ENCODE peak calls at places on chromosome 22, in seven cellular contexts. E is cardiac muscle cell; I is neuronal stem cell; D is keratinocyte; S is stomach; M is CD8-positive, alpha-beta T cell; W is thoracic aorta. X is an unnamed sample.

GRCh38 chr22:27224485-27225364 is 567.3 kb downstream of the MIAT start:
- DNase-seq in S (no peak), D (no peak), M (no peak), E (no peak), I (no peak), W (no peak), X (peak; percentile 39)

GRCh38 chr22:38982008-38982927 is at the start of gene APOBEC3B:
- DNase-seq in D (peak; percentile 32), M (peak; percentile 10), W (peak; percentile 84), S (peak; percentile 87), E (peak; percentile 73), I (peak; percentile 41), X (peak; percentile 68)

GRCh38 chr22:45329536-45329936 is 19.8 kb downstream of the FAM118A start:
- DNase-seq in S (no peak), M (no peak), D (no peak), E (no peak), I (no peak), W (no peak), X (no peak)

GRCh38 chr22:38852522-38852921 is 8.7 kb upstream of the NPTXR start:
- DNase-seq in I (no peak), M (no peak), E (no peak), S (no peak), D (no peak), W (no peak), X (no peak)

GRCh38 chr22:27692243-27692642 is 109.3 kb downstream of the MN1 start:
- DNase-seq in M (no peak), W (no peak), D (no peak), I (no peak), S (no peak), E (no peak), X (no peak)

GRCh38 chr22:38921126-38921525 is 36.3 kb upstream of the APOBEC3A start:
- DNase-seq in D (no peak), I (no peak), S (peak; percentile 97), E (no peak), W (no peak), M (no peak), X (no peak)

GRCh38 chr22:35437038-35437437 is 37.1 kb downstream of the MCM5 start:
- DNase-seq in S (no peak), M (no peak), I (no peak), D (no peak), W (no peak), E (no peak), X (no peak)

GRCh38 chr22:39205344-39206021 is 39.3 kb downstream of the PDGFB start:
- DNase-seq in S (no peak), M (peak; percentile 18), D (no peak), E (no peak), W (no peak), I (no peak), X (no peak)

GRCh38 chr22:46504586-46504985 is 32.8 kb downstream of the CELSR1 start:
- DNase-seq in S (no peak), D (no peak), I (no peak), W (no peak), M (no peak), E (no peak), X (no peak)
- H3K4me1 ChIP-seq in S (no peaks in the 10 kb centered on the region), D (peaks cover 25% of the 10 kb centered on the region), I (peaks cover 49% of the 10 kb centered on the region), W (no peaks in the 10 kb centered on the region), M (no peaks in the 10 kb centered on the region), E (peaks cover 24% of the 10 kb centered on the region), X (no peaks in the 10 kb centered on the region)

GRCh38 chr22:29243874-29244446 is 23.8 kb downstream of the RHBDD3 start:
- DNase-seq in I (no peak), E (no peak), W (no peak), M (no peak), S (no peak), D (no peak), X (no peak)
- H3K36me3 ChIP-seq in I (peaks cover 2% of the 10 kb centered on the region), E (no peaks in the 10 kb centered on the region), W (no peaks in the 10 kb centered on the region), M (no peaks in the 10 kb centered on the region), S (no peaks in the 10 kb centered on the region), D (no peaks in the 10 kb centered on the region), X (no peaks in the 10 kb centered on the region)

GRCh38 chr22:31045900-31046587 is 35.1 kb upstream of the SMTN start:
- DNase-seq in I (no peak), E (peak; percentile 8), W (no peak), D (no peak), M (no peak), S (no peak), X (no peak)
- H3K4me1 ChIP-seq in I (peaks cover 3% of the 10 kb centered on the region), E (peaks cover 5% of the 10 kb centered on the region), W (peaks cover 24% of the 10 kb centered on the region), D (no peaks in the 10 kb centered on the region), M (no peaks in the 10 kb centered on the region), S (peaks cover 30% of the 10 kb centered on the region), X (peaks cover 4% of the 10 kb centered on the region)

GRCh38 chr22:40368016-40368415 is 2.4 kb upstream of the SGSM3 start:
- DNase-seq in M (no peak), S (no peak), E (no peak), I (no peak), D (no peak), W (no peak), X (no peak)
- H3K36me3 ChIP-seq in M (peaks cover 31% of the 10 kb centered on the region), S (peaks cover 51% of the 10 kb centered on the region), E (peaks cover 35% of the 10 kb centered on the region), I (peaks cover 26% of the 10 kb centered on the region), D (peaks cover 33% of the 10 kb centered on the region), W (peaks cover 28% of the 10 kb centered on the region), X (peaks cover 58% of the 10 kb centered on the region)

GRCh38 chr22:37282385-37282677 is at the start of gene CYTH4:
- DNase-seq in W (no peak), I (no peak), M (peak; percentile 34), S (peak; percentile 70), E (no peak), D (no peak), X (no peak)

GRCh38 chr22:37285937-37286336 is 3.6 kb downstream of the CYTH4 start:
- DNase-seq in I (no peak), S (no peak), D (no peak), W (no peak), M (no peak), E (no peak), X (no peak)

GRCh38 chr22:37283393-37283937 is 1.2 kb downstream of the CYTH4 start:
- DNase-seq in I (no peak), E (peak; percentile 34), S (no peak), D (no peak), M (no peak), W (no peak), X (no peak)

GRCh38 chr22:37284126-37284806 is 2.0 kb downstream of the CYTH4 start:
- DNase-seq in S (no peak), W (no peak), M (no peak), I (no peak), E (no peak), D (no peak), X (no peak)

DNA sequence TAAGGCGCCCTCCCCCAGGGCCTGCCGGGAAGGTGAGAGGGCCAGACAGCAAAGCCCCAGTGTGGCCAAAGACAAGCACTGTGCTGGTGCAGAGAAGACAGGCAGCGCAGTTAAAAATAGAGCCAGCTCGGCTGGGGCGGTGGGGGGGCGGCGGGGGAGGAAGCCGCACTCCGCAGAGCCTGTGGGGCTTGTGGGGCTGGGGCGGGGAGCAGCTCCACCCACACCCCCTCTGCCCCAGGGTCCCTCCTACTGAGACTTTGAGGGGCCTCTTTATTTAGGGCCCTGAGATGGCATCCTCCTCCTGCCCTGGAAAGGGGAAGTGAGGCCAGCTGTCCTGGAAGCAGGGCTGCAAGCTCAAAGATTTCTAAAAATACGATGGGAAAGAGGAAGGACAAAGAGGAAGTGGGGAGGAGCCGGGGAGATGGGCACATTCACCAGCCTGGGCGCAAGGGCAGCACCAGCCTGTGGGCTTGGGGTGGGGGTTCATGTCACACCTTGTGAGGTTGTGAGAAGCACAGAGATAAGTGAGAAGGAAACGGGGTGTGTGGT is 2.6 kb downstream of the CYTH4 start:
- DNase-seq in S (peak; percentile 40), I (no peak), E (peak; percentile 39), D (no peak), W (no peak), M (no peak), X (peak; percentile 45)
- H3K4me1 ChIP-seq in S (peaks cover 19% of the 10 kb centered on the region), I (no peaks in the 10 kb centered on the region), E (peaks cover 14% of the 10 kb centered on the region), D (peaks cover 13% of the 10 kb centered on the region), W (no peaks in the 10 kb centered on the region), M (peaks cover 47% of the 10 kb centered on the region), X (no peaks in the 10 kb centered on the region)

GRCh38 chr22:29825578-29825977 is 12.5 kb downstream of the ASCC2 start:
- DNase-seq in M (no peak), S (peak; percentile 36), W (no peak), I (no peak), E (no peak), D (no peak), X (no peak)

GRCh38 chr22:29830585-29830984 is 7.5 kb downstream of the ASCC2 start:
- DNase-seq in I (no peak), E (no peak), S (no peak), D (no peak), M (no peak), W (no peak), X (no peak)

GRCh38 chr22:29831186-29831921 is 6.7 kb downstream of the ASCC2 start:
- DNase-seq in S (no peak), D (no peak), W (no peak), M (no peak), E (no peak), I (no peak), X (no peak)

GRCh38 chr22:29824677-29825076 is 13.4 kb downstream of the ASCC2 start:
- DNase-seq in W (no peak), S (peak; percentile 94), I (no peak), D (no peak), M (no peak), E (no peak), X (peak; percentile 71)

DNA sequence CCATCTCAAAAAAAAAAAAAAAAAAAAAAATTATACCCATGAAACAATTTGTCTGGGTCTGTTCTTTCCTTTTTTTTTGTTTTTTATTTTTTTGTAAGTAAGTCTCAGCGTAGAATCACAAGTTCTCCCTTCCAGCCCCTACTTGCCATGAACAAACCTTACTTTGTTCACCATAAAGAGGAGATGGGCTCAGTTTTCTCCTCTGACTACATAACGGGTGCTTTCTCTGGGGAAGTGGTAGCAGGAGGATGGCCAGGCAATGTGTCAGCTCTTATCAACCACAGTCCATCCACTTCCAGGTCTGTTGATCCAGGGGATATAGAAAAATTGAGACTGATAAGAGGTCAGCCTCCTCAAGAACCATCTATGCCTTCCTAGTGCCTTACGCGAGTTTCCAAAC is 11.0 kb downstream of the ASCC2 start:
- DNase-seq in S (no peak), W (no peak), D (no peak), M (no peak), I (no peak), E (no peak), X (no peak)
- H3K36me3 ChIP-seq in S (peaks cover 92% of the 10 kb centered on the region), W (peaks cover 38% of the 10 kb centered on the region), D (peaks cover 49% of the 10 kb centered on the region), M (peaks cover 46% of the 10 kb centered on the region), I (peaks cover 4% of the 10 kb centered on the region), E (peaks cover 5% of the 10 kb centered on the region), X (peaks cover 6% of the 10 kb centered on the region)

GRCh38 chr22:42891008-42891407 is 33.9 kb upstream of the ARFGAP3 start:
- DNase-seq in W (no peak), S (no peak), E (no peak), D (no peak), M (no peak), I (no peak), X (no peak)
- H3K4me1 ChIP-seq in W (peaks cover 5% of the 10 kb centered on the region), S (peaks cover 96% of the 10 kb centered on the region), E (peaks cover 3% of the 10 kb centered on the region), D (no peaks in the 10 kb centered on the region), M (peaks cover 25% of the 10 kb centered on the region), I (no peaks in the 10 kb centered on the region), X (peaks cover 22% of the 10 kb centered on the region)

GRCh38 chr22:19900707-19901436 is 40.7 kb upstream of the COMT start:
- DNase-seq in M (no peak), S (no peak), W (no peak), I (no peak), E (no peak), D (no peak), X (no peak)
- H3K36me3 ChIP-seq in M (no peaks in the 10 kb centered on the region), S (peaks cover 82% of the 10 kb centered on the region), W (peaks cover 12% of the 10 kb centered on the region), I (no peaks in the 10 kb centered on the region), E (no peaks in the 10 kb centered on the region), D (no peaks in the 10 kb centered on the region), X (no peaks in the 10 kb centered on the region)

X was measured in tibial nerve.